ENCODE peak calls at places on chromosomes 2 and 18, in five cellular contexts. One of them, this sample, is unnamed.
A peak's percentile ranks its signal among the peaks of the same experiment; 100 is the strongest.

GRCh38 chr18:48771641-48772380 is 179.0 kb downstream of the SMAD7 start:
- DNase-seq in IMR-90: no peak
- DNase-seq in HepG2: no peak
- DNase-seq in fibroblast of lung: no peak
- DNase-seq in SK-N-SH: no peak
- DNase-seq in this sample: no peak

GRCh38 chr18:38698108-38698507 is 1132.5 kb upstream of the CELF4 start:
- DNase-seq in fibroblast of lung: no peak
- DNase-seq in HepG2: no peak
- DNase-seq in IMR-90: no peak
- DNase-seq in SK-N-SH: no peak
- DNase-seq in this sample: no peak

GRCh38 chr2:8229546-8229986 is 452.3 kb upstream of the ID2 start:
- DNase-seq in HepG2: peak; percentile 28
- DNase-seq in IMR-90: peak; percentile 84
- DNase-seq in fibroblast of lung: peak; percentile 90
- DNase-seq in SK-N-SH: no peak
- DNase-seq in this sample: peak; percentile 77

GRCh38 chr2:224075588-224075987 is 36.5 kb upstream of the SERPINE2 start:
- DNase-seq in SK-N-SH: no peak
- DNase-seq in IMR-90: no peak
- DNase-seq in HepG2: peak; percentile 17
- DNase-seq in fibroblast of lung: no peak
- DNase-seq in this sample: no peak

GRCh38 chr2:7017621-7018260 is 100.5 kb downstream of the RNF144A start:
- DNase-seq in fibroblast of lung: no peak
- DNase-seq in SK-N-SH: peak; percentile 53
- DNase-seq in IMR-90: no peak
- DNase-seq in HepG2: no peak
- DNase-seq in this sample: no peak

GRCh38 chr2:85553184-85553583 is 8.1 kb downstream of the GGCX start:
- DNase-seq in HepG2: no peak
- DNase-seq in IMR-90: no peak
- DNase-seq in fibroblast of lung: no peak
- DNase-seq in SK-N-SH: no peak
- DNase-seq in this sample: no peak

GRCh38 chr2:238097988-238098853 is 1.9 kb upstream of the ESPNL start:
- DNase-seq in IMR-90: no peak
- DNase-seq in fibroblast of lung: peak; percentile 74
- DNase-seq in HepG2: no peak
- DNase-seq in SK-N-SH: peak; percentile 89
- DNase-seq in this sample: peak; percentile 7

GRCh38 chr2:185471441-185471840 is 267.2 kb upstream of the FSIP2 start:
- DNase-seq in SK-N-SH: no peak
- DNase-seq in IMR-90: no peak
- DNase-seq in fibroblast of lung: no peak
- DNase-seq in HepG2: no peak
- DNase-seq in this sample: no peak

GRCh38 chr2:64404002-64404731 is 49.8 kb upstream of the LGALSL start:
- DNase-seq in SK-N-SH: no peak
- DNase-seq in HepG2: peak; percentile 77
- DNase-seq in IMR-90: peak; percentile 35
- DNase-seq in fibroblast of lung: peak; percentile 98
- DNase-seq in this sample: peak; percentile 69

GRCh38 chr2:40403233-40403841 is 48.6 kb downstream of the SLC8A1 start:
- DNase-seq in IMR-90: peak; percentile 91
- DNase-seq in fibroblast of lung: peak; percentile 76
- DNase-seq in SK-N-SH: no peak
- DNase-seq in HepG2: no peak
- DNase-seq in this sample: peak; percentile 95

GRCh38 chr2:237450108-237450507 is 36.1 kb upstream of the COL6A3 start:
- DNase-seq in HepG2: no peak
- DNase-seq in IMR-90: no peak
- DNase-seq in fibroblast of lung: no peak
- DNase-seq in SK-N-SH: no peak
- DNase-seq in this sample: no peak

GRCh38 chr18:62485684-62486083 is 37.1 kb upstream of the ZCCHC2 start:
- DNase-seq in HepG2: peak; percentile 40
- DNase-seq in IMR-90: peak; percentile 76
- DNase-seq in SK-N-SH: no peak
- DNase-seq in fibroblast of lung: peak; percentile 42
- DNase-seq in this sample: peak; percentile 81

GRCh38 chr2:33069894-33070651 is 123.3 kb downstream of the LTBP1 start:
- DNase-seq in HepG2: peak; percentile 48
- DNase-seq in IMR-90: peak; percentile 100
- DNase-seq in fibroblast of lung: peak; percentile 99
- DNase-seq in SK-N-SH: no peak
- DNase-seq in this sample: peak; percentile 100

GRCh38 chr18:23258566-23259265 is 123.4 kb downstream of the CABLES1 start:
- DNase-seq in SK-N-SH: no peak
- DNase-seq in HepG2: no peak
- DNase-seq in fibroblast of lung: no peak
- DNase-seq in IMR-90: no peak
- DNase-seq in this sample: no peak
- H3K9ac ChIP-seq in SK-N-SH: no peak overlapping the region
- H3K9ac ChIP-seq in HepG2: no peak overlapping the region
- H3K9ac ChIP-seq in fibroblast of lung: no peak overlapping the region
- H3K9ac ChIP-seq in IMR-90: peak overlapping the region; percentile 29
- H3K9ac ChIP-seq in this sample: no peak overlapping the region

GRCh38 chr2:219001577-219002394 is 8.6 kb upstream of the CRYBA2 start:
- DNase-seq in fibroblast of lung: no peak
- DNase-seq in IMR-90: no peak
- DNase-seq in HepG2: peak; percentile 93
- DNase-seq in SK-N-SH: peak; percentile 50
- DNase-seq in this sample: no peak

GRCh38 chr2:218999021-218999880 is 6.0 kb upstream of the CRYBA2 start:
- DNase-seq in fibroblast of lung: no peak
- DNase-seq in SK-N-SH: peak; percentile 52
- DNase-seq in HepG2: no peak
- DNase-seq in IMR-90: no peak
- DNase-seq in this sample: no peak

GRCh38 chr2:218999881-219000568 is 6.8 kb upstream of the CRYBA2 start:
- DNase-seq in SK-N-SH: peak; percentile 82
- DNase-seq in fibroblast of lung: no peak
- DNase-seq in HepG2: no peak
- DNase-seq in IMR-90: no peak
- DNase-seq in this sample: no peak

GRCh38 chr2:219001100-219001576 is 7.9 kb upstream of the CRYBA2 start:
- DNase-seq in HepG2: no peak
- DNase-seq in SK-N-SH: no peak
- DNase-seq in IMR-90: no peak
- DNase-seq in fibroblast of lung: no peak
- DNase-seq in this sample: no peak

GRCh38 chr2:219000569-219000960 is 7.3 kb upstream of the CRYBA2 start:
- DNase-seq in IMR-90: no peak
- DNase-seq in HepG2: no peak
- DNase-seq in fibroblast of lung: no peak
- DNase-seq in SK-N-SH: peak; percentile 60
- DNase-seq in this sample: no peak
- H3K9ac ChIP-seq in IMR-90: no peak overlapping the region
- H3K9ac ChIP-seq in HepG2: no peak overlapping the region
- H3K9ac ChIP-seq in fibroblast of lung: no peak overlapping the region
- H3K9ac ChIP-seq in SK-N-SH: no peak overlapping the region
- H3K9ac ChIP-seq in this sample: no peak overlapping the region

DNA sequence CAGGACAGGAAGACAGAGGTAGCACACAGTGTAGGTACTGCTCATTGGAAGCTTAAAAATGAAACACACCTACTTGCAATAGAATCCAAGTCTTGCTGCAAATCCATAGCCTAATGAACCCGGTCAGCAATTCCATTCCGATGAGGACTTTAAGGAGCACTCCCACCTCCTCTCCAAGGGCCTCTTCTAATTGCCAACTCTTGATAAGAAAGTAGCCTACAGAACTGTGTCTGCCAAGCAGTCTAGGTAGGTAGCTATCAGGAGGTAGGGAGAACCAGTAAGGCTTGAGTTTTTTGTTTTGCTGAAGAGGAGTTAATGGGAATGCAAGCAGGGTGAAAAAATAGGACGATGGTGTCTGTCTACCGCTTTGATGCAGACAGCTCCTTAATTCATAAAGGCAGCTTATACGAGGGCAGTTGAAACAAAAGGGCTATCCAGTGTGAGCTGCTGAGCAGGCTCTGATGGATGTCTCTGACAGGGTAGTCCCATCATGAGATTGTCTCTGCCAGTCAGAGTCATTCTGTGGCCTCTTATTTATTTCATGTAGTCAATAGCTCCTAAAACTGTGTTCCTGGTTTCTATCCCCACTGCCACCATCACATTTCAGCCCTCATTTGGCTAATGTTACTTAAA is 155.6 kb upstream of the DNMT3A start:
- DNase-seq in SK-N-SH: no peak
- DNase-seq in HepG2: no peak
- DNase-seq in fibroblast of lung: no peak
- DNase-seq in IMR-90: no peak
- DNase-seq in this sample: no peak
- H3K9ac ChIP-seq in SK-N-SH: no peak overlapping the region
- H3K9ac ChIP-seq in HepG2: no peak overlapping the region
- H3K9ac ChIP-seq in fibroblast of lung: no peak overlapping the region
- H3K9ac ChIP-seq in IMR-90: no peak overlapping the region
- H3K9ac ChIP-seq in this sample: no peak overlapping the region

DNA sequence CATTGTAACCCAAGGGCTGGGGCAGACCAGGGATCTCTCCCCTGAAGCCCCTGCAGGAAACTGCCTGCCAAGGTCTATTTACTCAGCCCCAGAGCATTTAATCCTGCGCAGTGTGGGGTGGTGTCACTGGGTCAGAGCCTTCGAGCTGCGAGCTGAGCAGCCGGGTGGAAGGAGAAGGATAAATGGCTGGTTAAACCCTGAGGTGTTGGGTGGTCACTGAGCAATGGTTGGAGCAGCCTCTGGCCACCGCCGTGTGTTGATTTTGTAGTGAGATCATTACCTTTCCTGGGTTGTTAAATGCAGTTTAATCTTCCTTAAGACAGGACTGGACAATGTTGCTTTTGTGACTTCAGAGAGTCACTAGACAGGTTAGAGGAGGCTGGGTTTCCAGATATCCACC is 98.1 kb downstream of the SETBP1 start:
- DNase-seq in HepG2: no peak
- DNase-seq in SK-N-SH: no peak
- DNase-seq in IMR-90: no peak
- DNase-seq in fibroblast of lung: no peak
- DNase-seq in this sample: peak; percentile 10
- H3K9ac ChIP-seq in HepG2: no peak overlapping the region
- H3K9ac ChIP-seq in SK-N-SH: no peak overlapping the region
- H3K9ac ChIP-seq in IMR-90: no peak overlapping the region
- H3K9ac ChIP-seq in fibroblast of lung: no peak overlapping the region
- H3K9ac ChIP-seq in this sample: no peak overlapping the region